ENCODE peak calls at places on chromosomes 1 and 21, in five cellular contexts. F, P, J, Q and N are unnamed samples.

GRCh38 chr1:113255728-113256347 is 134.5 kb upstream of the MAGI3 start:
- DNase-seq in F (no peak), P (no peak), J (no peak), Q (no peak), N (no peak)

GRCh38 chr1:151012684-151013471 is 4.6 kb downstream of the PRUNE1 start:
- DNase-seq in F (peak; percentile 98), P (no peak), J (no peak), Q (no peak), N (no peak)

GRCh38 chr1:78553859-78554258 is 63.1 kb downstream of the PTGFR start:
- DNase-seq in F (peak; percentile 11), P (no peak), J (no peak), Q (peak; percentile 7), N (no peak)

GRCh38 chr1:103461171-103462105 is 64.1 kb upstream of the RNPC3 start:
- DNase-seq in F (no peak), P (no peak), J (peak; percentile 8), Q (peak; percentile 4), N (no peak)

GRCh38 chr1:42940851-42941639 is 17.6 kb downstream of the SLC2A1 start:
- DNase-seq in F (peak; percentile 63), P (no peak), J (no peak), Q (peak; percentile 82), N (no peak)

GRCh38 chr1:46528297-46528955 is 23.0 kb downstream of the KNCN start:
- DNase-seq in F (no peak), P (no peak), J (peak; percentile 32), Q (no peak), N (no peak)

GRCh38 chr1:108691128-108691885 is 803 bp upstream of the PRPF38B start:
- DNase-seq in F (no peak), P (no peak), J (no peak), Q (no peak), N (no peak)

GRCh38 chr1:184210048-184210447 is 158.5 kb downstream of the TSEN15 start:
- DNase-seq in F (no peak), P (no peak), J (no peak), Q (no peak), N (no peak)

GRCh38 chr21:44791993-44792392 is 9.6 kb downstream of the UBE2G2 start:
- DNase-seq in F (peak; percentile 20), P (no peak), J (no peak), Q (no peak), N (no peak)

GRCh38 chr1:24186031-24186710 is 918 bp downstream of the IFNLR1 start:
- DNase-seq in F (no peak), P (no peak), J (no peak), Q (no peak), N (no peak)

GRCh38 chr1:65494671-65495070 is 74.2 kb downstream of the LEPR start:
- DNase-seq in F (no peak), P (no peak), J (no peak), Q (no peak), N (no peak)

GRCh38 chr1:94434339-94435092 is 16.3 kb downstream of the ABCD3 start:
- DNase-seq in F (no peak), P (no peak), J (no peak), Q (no peak), N (no peak)

GRCh38 chr1:87028576-87028975 is 114.1 kb downstream of the HS2ST1 start:
- DNase-seq in F (no peak), P (no peak), J (no peak), Q (no peak), N (no peak)

GRCh38 chr21:41631564-41632461 is 123.9 kb upstream of the TMPRSS2 start:
- DNase-seq in F (no peak), P (no peak), J (no peak), Q (no peak), N (no peak)

GRCh38 chr1:94843430-94843829 is 23.3 kb downstream of the SLC44A3 start:
- DNase-seq in F (no peak), P (no peak), J (no peak), Q (no peak), N (no peak)

GRCh38 chr1:228336308-228337030 is 70.2 kb downstream of the TRIM11 start:
- DNase-seq in F (no peak), P (no peak), J (no peak), Q (no peak), N (no peak)

GRCh38 chr1:10646347-10646861 is 150.0 kb downstream of the CASZ1 start:
- DNase-seq in F (no peak), P (no peak), J (peak; percentile 62), Q (peak; percentile 33), N (no peak)

GRCh38 chr1:4551706-4552105 is 102.7 kb upstream of the AJAP1 start:
- DNase-seq in F (no peak), P (no peak), J (no peak), Q (no peak), N (no peak)

GRCh38 chr1:39758556-39759435 is 12.4 kb downstream of the OXCT2 start:
- DNase-seq in F (no peak), P (no peak), J (no peak), Q (no peak), N (no peak)

GRCh38 chr21:28776251-28776650 is 216.4 kb downstream of the LTN1 start:
- DNase-seq in F (no peak), P (no peak), J (no peak), Q (no peak), N (no peak)

DNA sequence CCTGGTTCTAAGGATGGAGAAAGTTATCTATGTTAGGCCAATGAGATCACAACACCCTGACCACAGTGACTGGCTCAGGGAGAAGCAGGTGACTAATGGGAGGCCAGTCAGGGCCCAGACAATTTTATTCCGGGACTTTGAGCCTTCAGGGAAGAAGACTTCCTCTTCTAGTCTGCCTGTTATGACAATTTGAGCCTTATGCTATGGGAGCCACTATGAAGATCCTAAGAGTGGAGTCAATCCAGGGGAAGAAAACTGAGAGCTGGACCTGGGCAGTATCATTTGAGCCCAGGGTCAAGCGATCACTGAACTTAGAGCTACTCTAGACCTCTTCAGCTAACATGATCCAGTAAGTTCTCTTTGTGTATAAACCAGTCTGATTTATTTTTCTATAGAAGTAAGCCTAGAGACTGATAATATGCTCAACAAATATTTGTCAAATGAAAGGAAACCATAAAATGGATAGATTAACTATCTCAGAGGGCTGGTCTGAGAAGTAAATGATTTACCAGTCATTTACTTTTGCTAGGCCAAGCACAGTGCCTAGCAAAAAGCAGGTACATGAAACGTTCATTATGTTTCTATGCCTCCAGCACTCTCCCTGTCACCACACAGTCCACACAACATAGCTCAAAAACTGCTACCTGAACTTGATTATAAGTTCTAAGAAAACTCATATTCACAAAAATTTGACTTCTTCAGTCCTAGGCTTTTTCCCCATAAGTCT is 4.2 kb upstream of the C1orf141 start:
- DNase-seq in F (peak; percentile 16), P (no peak), J (no peak), Q (no peak), N (no peak)
- TF ChIP-seq SIN3A in F (no peak), P (no peak), J (no peak), Q (no peak), N (no peak)

GRCh38 chr1:174239541-174239940 is 80.2 kb downstream of the RABGAP1L start:
- DNase-seq in F (peak; percentile 39), P (no peak), J (no peak), Q (no peak), N (no peak)
- H3K4me3 ChIP-seq in F (no peak overlapping the region), P (no peak overlapping the region), J (no peak overlapping the region), Q (peak overlapping the region; percentile 48), N (peak overlapping the region; percentile 54)

GRCh38 chr1:166843322-166843721 is 4.0 kb downstream of the POGK start:
- DNase-seq in F (no peak), P (no peak), J (no peak), Q (no peak), N (no peak)

GRCh38 chr1:166840309-166841302 is 1.3 kb downstream of the POGK start:
- DNase-seq in F (no peak), P (no peak), J (peak; percentile 70), Q (no peak), N (no peak)

GRCh38 chr1:166839600-166840308 is 479 bp downstream of the POGK start:
- DNase-seq in F (peak; percentile 17), P (no peak), J (peak; percentile 75), Q (no peak), N (no peak)

GRCh38 chr1:166836733-166837132 is 2.5 kb upstream of the POGK start:
- DNase-seq in F (no peak), P (no peak), J (no peak), Q (no peak), N (no peak)

DNA sequence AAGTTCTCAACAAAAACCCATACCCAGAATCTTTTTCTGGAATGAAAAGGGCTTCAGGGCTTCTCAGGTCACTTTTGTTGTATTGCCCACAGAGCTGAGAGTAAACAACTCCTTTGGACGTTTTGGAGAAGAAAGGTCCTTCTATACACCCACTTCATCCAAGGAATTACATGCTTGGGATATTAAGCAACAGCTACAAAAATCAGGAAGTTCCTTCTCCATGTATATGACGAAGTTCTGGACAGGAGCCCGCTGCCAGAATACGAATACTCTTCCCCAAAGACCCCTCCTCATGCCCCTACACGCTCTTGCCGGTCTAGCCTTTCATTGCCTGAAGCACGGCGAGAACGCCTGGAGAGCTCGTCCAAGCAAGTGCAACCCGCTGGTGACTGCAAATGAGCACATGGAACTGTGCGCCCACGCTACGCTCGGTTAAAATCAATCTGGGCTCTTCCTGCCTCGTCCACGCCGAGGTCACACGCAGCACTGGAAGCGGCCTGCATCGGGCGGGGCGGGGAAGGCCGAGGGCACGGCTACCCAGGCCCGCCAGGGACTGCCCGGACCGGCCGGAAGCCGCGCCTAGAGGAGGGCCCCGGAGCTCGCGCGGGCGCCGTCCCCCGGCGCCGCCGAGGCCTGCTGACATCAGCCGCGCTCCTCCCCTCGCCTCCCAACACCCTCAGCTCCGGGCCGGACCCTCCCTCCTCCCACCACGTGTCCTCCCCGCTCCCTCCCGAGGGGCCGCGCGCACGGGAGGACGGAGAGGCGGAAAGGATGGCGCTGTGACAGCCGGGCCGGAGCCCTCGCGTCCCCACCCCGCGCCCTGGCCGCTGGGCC is at the start of gene POGK:
- DNase-seq in F (peak; percentile 78), P (peak; percentile 63), J (peak; percentile 95), Q (peak; percentile 78), N (peak; percentile 41)
- TF ChIP-seq SIN3A in F (peak; percentile 83), P (no peak), J (peak; percentile 71), Q (peak; percentile 70), N (no peak)

GRCh38 chr1:248858891-248859889 is at the start of gene ZNF692:
- DNase-seq in F (peak; percentile 93), P (peak; percentile 85), J (peak; percentile 94), Q (peak; percentile 95), N (no peak)

GRCh38 chr1:248857201-248857600 is 1.7 kb downstream of the ZNF692 start:
- DNase-seq in F (no peak), P (no peak), J (no peak), Q (no peak), N (no peak)

GRCh38 chr1:248857749-248858095 is 1.2 kb downstream of the ZNF692 start:
- DNase-seq in F (no peak), P (no peak), J (no peak), Q (no peak), N (no peak)

GRCh38 chr1:248860007-248860406 is 1.1 kb upstream of the ZNF692 start:
- DNase-seq in F (no peak), P (no peak), J (no peak), Q (no peak), N (no peak)

GRCh38 chr1:248858096-248858890 is 592 bp downstream of the ZNF692 start:
- DNase-seq in F (peak; percentile 63), P (no peak), J (peak; percentile 71), Q (peak; percentile 47), N (no peak)
- H3K4me3 ChIP-seq in F (peak overlapping the region; percentile 87), P (peak overlapping the region; percentile 95), J (peak overlapping the region; percentile 66), Q (peak overlapping the region; percentile 83), N (peak overlapping the region; percentile 91)